ENCODE peak calls at places on chromosomes 12 and 14, in six cellular contexts. G is GM12865, K is right atrium auricular region, Z is left ventricle myocardium inferior, X is BJ, J is fibroblast of lung. I is an unnamed sample.

GRCh38 chr12:123705935-123706334 is 6.2 kb upstream of the ATP6V0A2 start:
- DNase-seq in G (no peak), K (no peak), Z (no peak), X (no peak), J (no peak), I (no peak)

GRCh38 chr12:121883315-121883660 is 5.3 kb upstream of the PSMD9 start:
- DNase-seq in G (no peak), K (no peak), Z (no peak), X (no peak), J (no peak), I (no peak)

GRCh38 chr14:68703093-68703492 is 89.8 kb downstream of the ZFP36L1 start:
- DNase-seq in G (no peak), K (no peak), Z (no peak), X (no peak), J (peak), I (no peak)

GRCh38 chr14:69207435-69208041 is 16.2 kb downstream of the EXD2 start:
- DNase-seq in G (no peak), K (no peak), Z (no peak), X (no peak), J (no peak), I (no peak)

GRCh38 chr12:66191547-66192126 is 2.6 kb downstream of the IRAK3 start:
- DNase-seq in G (no peak), K (no peak), Z (no peak), X (no peak), J (no peak), I (no peak)

GRCh38 chr12:67430708-67431335 is 161.7 kb downstream of the CAND1 start:
- DNase-seq in G (no peak), K (peak), Z (peak), X (no peak), J (peak), I (no peak)

GRCh38 chr14:70640938-70641547 is 673 bp upstream of the TTC9 start:
- DNase-seq in G (peak), K (no peak), Z (no peak), X (no peak), J (peak), I (no peak)

GRCh38 chr14:21680072-21680471 is 6.5 kb upstream of the OR4E1 start:
- DNase-seq in G (no peak), K (no peak), Z (no peak), X (no peak), J (peak), I (no peak)

GRCh38 chr12:82461851-82462250 is 103.5 kb downstream of the METTL25 start:
- DNase-seq in G (no peak), K (no peak), Z (no peak), X (no peak), J (no peak), I (no peak)

GRCh38 chr12:27123642-27124041 is 41.3 kb upstream of the C12orf71 start:
- DNase-seq in G (peak), K (no peak), Z (no peak), X (no peak), J (peak), I (no peak)

GRCh38 chr14:105876829-105877228 is 350.4 kb downstream of the TMEM121 start:
- DNase-seq in G (no peak), K (no peak), Z (no peak), X (no peak), J (no peak), I (no peak)

GRCh38 chr14:21915814-21916213 is 242.2 kb upstream of the OR4E1 start:
- DNase-seq in G (no peak), K (no peak), Z (no peak), X (no peak), J (peak), I (no peak)

GRCh38 chr14:101065696-101066694 is 162.5 kb upstream of the RTL1 start:
- DNase-seq in G (no peak), K (no peak), Z (no peak), X (no peak), J (no peak), I (no peak)

GRCh38 chr12:44668443-44668842 is 207.7 kb downstream of the NELL2 start:
- DNase-seq in G (no peak), K (no peak), Z (no peak), X (no peak), J (no peak), I (no peak)

GRCh38 chr14:58026967-58027366 is 125.0 kb downstream of the ARMH4 start:
- DNase-seq in G (no peak), K (no peak), Z (no peak), X (no peak), J (no peak), I (no peak)

GRCh38 chr14:51219473-51220448 is 20.3 kb upstream of the TMX1 start:
- DNase-seq in G (peak), K (no peak), Z (no peak), X (no peak), J (peak), I (no peak)

GRCh38 chr12:118034429-118035193 is 18.1 kb downstream of the RFC5 start:
- DNase-seq in G (no peak), K (no peak), Z (no peak), X (no peak), J (peak), I (peak)

GRCh38 chr12:49661191-49661590 is 37.8 kb downstream of the PRPF40B start:
- DNase-seq in G (peak), K (no peak), Z (no peak), X (no peak), J (no peak), I (no peak)

GRCh38 chr12:54025507-54026393 is 2.5 kb upstream of the HOXC6 start:
- DNase-seq in G (no peak), K (no peak), Z (no peak), X (no peak), J (no peak), I (no peak)

GRCh38 chr14:71497645-71498086 is 434.6 kb upstream of the RGS6 start:
- DNase-seq in G (peak), K (no peak), Z (no peak), X (no peak), J (peak), I (no peak)

GRCh38 chr12:116427200-116427932 is 131.8 kb upstream of the MAP1LC3B2 start:
- DNase-seq in G (no peak), K (no peak), Z (no peak), X (no peak), J (no peak), I (no peak)

GRCh38 chr12:8773456-8773855 is 49.0 kb upstream of the A2ML1 start:
- DNase-seq in G (no peak), K (no peak), Z (peak), X (no peak), J (no peak), I (no peak)

GRCh38 chr14:77037886-77038511 is 9.5 kb upstream of the IRF2BPL start:
- DNase-seq in G (no peak), K (no peak), Z (no peak), X (no peak), J (peak), I (no peak)

GRCh38 chr12:70549340-70550179 is 87.7 kb downstream of the PTPRB start:
- DNase-seq in G (peak), K (no peak), Z (no peak), X (no peak), J (peak), I (peak)

GRCh38 chr12:112466011-112466422 is 47.3 kb downstream of the PTPN11 start:
- DNase-seq in G (no peak), K (no peak), Z (no peak), X (no peak), J (no peak), I (no peak)

DNA sequence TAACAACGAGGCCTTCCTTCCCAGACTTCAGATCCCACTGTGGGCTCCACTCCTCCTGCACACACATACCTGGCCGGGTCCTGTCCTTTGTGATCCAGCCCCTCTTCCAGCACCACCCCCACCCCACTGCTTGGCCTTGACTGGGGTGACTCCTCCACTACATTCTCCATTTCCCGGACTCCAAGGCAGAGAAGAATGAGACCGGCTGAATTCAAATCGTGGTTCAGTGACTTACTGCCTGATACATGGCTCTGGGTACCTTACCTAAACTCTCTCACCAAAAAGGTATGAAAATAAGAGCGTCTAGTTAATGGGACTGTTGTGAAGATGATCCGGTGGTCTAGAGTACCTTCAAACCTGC is 1.7 kb upstream of the ZBTB42 start:
- DNase-seq in G (no peak), K (no peak), Z (no peak), X (no peak), J (no peak), I (no peak)
- H3K4me3 ChIP-seq in G (no peak), K (no peak), Z (no peak), X (no peak), J (no peak), I (no peak)

GRCh38 chr14:104504172-104504735 is 75.3 kb upstream of the C14orf180 start:
- DNase-seq in G (no peak), K (no peak), Z (no peak), X (no peak), J (no peak), I (no peak)
- TF ChIP-seq CTCF in G (no peak), K (no peak), Z (no peak), X (no peak), J (no peak), I (no peak)

DNA sequence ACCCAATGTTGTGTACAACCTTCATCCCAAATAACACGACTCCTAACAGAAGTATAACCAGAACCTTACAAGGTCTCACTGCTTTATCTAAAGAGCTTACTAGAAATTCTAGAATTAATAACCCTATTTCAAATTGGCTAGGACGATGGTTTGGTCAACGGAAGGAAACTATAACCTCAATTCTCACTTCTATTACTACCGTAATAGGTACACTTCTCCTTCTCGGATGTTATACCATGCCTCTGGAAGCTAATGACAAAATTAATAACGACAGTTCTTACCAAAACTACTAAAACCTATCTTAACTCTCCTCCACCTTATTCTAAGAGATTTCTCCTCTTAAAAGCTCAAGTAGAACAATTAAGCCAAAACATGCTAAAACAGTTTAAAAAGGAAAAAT is 23.6 kb upstream of the UBC start:
- DNase-seq in G (peak), K (no peak), Z (no peak), X (no peak), J (no peak), I (no peak)
- H3K4me3 ChIP-seq in G (peak), K (no peak), Z (peak), X (no peak), J (no peak), I (no peak)

DNA sequence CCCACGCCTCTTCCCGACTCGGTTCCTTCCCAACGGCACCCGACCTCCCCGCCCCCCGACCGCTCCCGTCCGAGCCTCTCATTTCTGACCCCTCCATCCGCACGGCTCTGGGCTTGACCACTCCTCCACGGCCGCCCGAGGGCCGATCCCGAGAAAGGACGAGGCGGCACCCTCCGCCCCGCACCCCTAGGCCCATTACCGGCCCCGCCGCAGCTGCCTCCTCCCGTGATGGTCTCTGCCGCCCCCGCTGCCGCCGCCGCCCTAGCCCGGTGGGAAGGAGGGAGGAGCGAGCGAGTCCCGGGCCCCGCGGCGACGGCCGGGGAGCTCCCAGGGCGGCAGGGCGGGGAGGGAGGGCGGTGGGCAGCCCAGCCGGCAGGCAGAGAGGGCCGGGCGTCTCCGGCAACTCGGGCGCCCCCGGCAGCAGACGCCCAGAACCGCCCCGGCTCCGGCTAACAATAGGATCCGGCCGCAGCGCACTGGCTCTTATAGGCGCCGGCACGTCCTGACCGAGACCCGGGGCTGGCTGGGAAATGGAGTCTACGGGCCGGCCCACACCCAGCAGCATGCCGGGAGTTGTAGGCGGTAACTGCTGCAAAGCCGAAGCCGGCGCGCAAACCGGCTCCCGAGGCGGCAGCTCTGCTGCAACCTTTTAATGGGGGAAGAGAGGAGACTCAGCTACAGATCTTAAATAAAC is at the start of gene CSRNP2:
- DNase-seq in G (peak), K (peak), Z (peak), X (peak), J (peak), I (peak)
- TF ChIP-seq CTCF in G (peak), K (peak), Z (no peak), X (no peak), J (no peak), I (no peak)

GRCh38 chr12:114320910-114321309 is 85.0 kb downstream of the TBX5 start:
- DNase-seq in G (no peak), K (no peak), Z (no peak), X (no peak), J (no peak), I (no peak)

GRCh38 chr12:114316076-114316475 is 89.9 kb downstream of the TBX5 start:
- DNase-seq in G (no peak), K (no peak), Z (no peak), X (no peak), J (peak), I (peak)

GRCh38 chr12:114320101-114320500 is 85.8 kb downstream of the TBX5 start:
- DNase-seq in G (no peak), K (no peak), Z (no peak), X (no peak), J (no peak), I (no peak)

GRCh38 chr12:114321524-114321923 is 84.4 kb downstream of the TBX5 start:
- DNase-seq in G (no peak), K (no peak), Z (no peak), X (no peak), J (no peak), I (no peak)

GRCh38 chr12:114319422-114319821 is 86.5 kb downstream of the TBX5 start:
- DNase-seq in G (no peak), K (no peak), Z (no peak), X (peak), J (peak), I (peak)
- H3K4me3 ChIP-seq in G (no peak), K (no peak), Z (no peak), X (no peak), J (no peak), I (no peak)

I was measured in AG09309.